ENCODE peak calls at places on chromosomes 3 and 15, in five cellular contexts. X, V, P, E and L are unnamed samples. For H3K27me3 and H3K36me3, the result is how much of the 10 kb centered on the place peaks cover.

GRCh38 chr3:13275376-13276005 is 144.6 kb downstream of the NUP210 start:
- DNase-seq in X (no peak), V (no peak), P (no peak), E (no peak), L (no peak)

GRCh38 chr3:185658504-185658912 is 72.4 kb downstream of the SENP2 start:
- DNase-seq in X (peak), V (no peak), P (no peak), E (no peak), L (peak)

GRCh38 chr3:195388380-195388779 is 54.4 kb downstream of the ACAP2 start:
- DNase-seq in X (no peak), V (no peak), P (no peak), E (no peak), L (no peak)

GRCh38 chr3:42501681-42502428 is 588 bp upstream of the VIPR1 start:
- DNase-seq in X (peak), V (peak), P (peak), E (peak), L (no peak)

GRCh38 chr15:44545934-44546802 is 9.2 kb downstream of the EIF3J start:
- DNase-seq in X (peak), V (peak), P (peak), E (no peak), L (no peak)

GRCh38 chr15:79644091-79644490 is 212.0 kb downstream of the MINAR1 start:
- DNase-seq in X (peak), V (no peak), P (no peak), E (no peak), L (no peak)

GRCh38 chr3:52777959-52778805 is 783 bp downstream of the ITIH1 start:
- DNase-seq in X (no peak), V (no peak), P (no peak), E (no peak), L (no peak)

GRCh38 chr3:152244156-152244888 is 24.4 kb upstream of the MBNL1 start:
- DNase-seq in X (no peak), V (no peak), P (no peak), E (no peak), L (no peak)

GRCh38 chr15:49380912-49381311 is 42.1 kb upstream of the FGF7 start:
- DNase-seq in X (no peak), V (peak), P (no peak), E (no peak), L (no peak)

GRCh38 chr3:136378011-136378410 is 127.9 kb downstream of the PCCB start:
- DNase-seq in X (no peak), V (no peak), P (peak), E (no peak), L (no peak)

DNA sequence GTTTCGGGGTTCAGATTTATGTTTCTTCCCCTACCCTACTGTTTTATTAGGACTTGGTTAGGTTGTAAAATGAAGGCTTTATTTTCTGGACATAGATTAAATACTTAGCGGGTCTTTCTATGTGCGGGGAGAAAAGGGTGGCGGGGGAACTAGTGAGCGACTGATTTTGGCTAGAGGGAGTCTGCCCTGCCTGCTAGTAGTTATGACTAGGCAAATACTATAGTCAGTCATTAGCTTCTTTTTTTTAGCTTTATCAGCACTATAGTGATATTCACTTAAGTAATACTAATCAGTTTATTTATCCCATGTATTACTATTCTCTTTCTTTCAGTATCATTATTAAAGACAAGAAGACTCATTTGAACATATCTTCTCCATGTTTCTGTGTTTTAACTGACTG is 3.7 kb downstream of the CADM2 start:
- DNase-seq in X (no peak), V (no peak), P (no peak), E (peak), L (no peak)
- H3K27me3 ChIP-seq in X (under half), V (under half), P (under half), E (under half), L (under half)

GRCh38 chr3:134372405-134373277 is 1.6 kb downstream of the AMOTL2 start:
- DNase-seq in X (no peak), V (no peak), P (no peak), E (no peak), L (no peak)
- H3K36me3 ChIP-seq in X (under half), V (under half), P (under half), E (half or more), L (half or more)

DNA sequence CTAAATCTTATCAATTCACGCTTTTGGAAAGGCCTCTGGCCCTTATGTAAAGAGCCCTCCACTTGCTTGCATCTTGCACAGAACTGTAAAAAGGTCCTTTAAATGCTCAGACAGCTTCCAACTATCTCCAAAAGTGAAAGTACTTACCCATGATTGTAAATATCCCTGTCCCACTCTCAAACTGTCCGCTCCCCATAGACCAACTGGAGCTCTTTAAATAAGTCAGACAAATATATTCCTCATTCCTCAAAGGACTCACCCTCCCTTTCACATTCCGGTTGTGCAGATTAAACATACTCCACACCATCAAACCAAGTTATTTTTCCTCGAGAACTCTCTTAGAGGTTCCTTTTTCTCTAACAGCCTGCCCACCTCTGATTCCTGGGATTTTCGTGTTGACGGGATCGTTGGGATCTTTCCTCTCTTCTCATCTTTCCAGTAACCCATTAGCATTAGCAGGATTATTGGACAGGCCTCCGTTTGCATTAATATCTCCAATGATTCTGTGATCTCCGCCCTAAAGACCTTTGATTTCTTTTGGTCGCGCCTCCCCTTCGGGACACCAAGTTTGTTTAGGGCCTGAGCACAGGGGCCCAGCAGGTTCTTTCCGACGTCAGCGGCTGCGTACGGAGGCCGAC is 784 bp downstream of the GOLGB1 start:
- DNase-seq in X (peak), V (peak), P (no peak), E (peak), L (no peak)
- H3K27me3 ChIP-seq in X (under half), V (under half), P (under half), E (under half), L (under half)

GRCh38 chr3:179591313-179591712 is 13.1 kb downstream of the MRPL47 start:
- DNase-seq in X (peak), V (no peak), P (no peak), E (no peak), L (no peak)

GRCh38 chr3:179590669-179591068 is 13.8 kb downstream of the MRPL47 start:
- DNase-seq in X (no peak), V (no peak), P (no peak), E (no peak), L (no peak)

DNA sequence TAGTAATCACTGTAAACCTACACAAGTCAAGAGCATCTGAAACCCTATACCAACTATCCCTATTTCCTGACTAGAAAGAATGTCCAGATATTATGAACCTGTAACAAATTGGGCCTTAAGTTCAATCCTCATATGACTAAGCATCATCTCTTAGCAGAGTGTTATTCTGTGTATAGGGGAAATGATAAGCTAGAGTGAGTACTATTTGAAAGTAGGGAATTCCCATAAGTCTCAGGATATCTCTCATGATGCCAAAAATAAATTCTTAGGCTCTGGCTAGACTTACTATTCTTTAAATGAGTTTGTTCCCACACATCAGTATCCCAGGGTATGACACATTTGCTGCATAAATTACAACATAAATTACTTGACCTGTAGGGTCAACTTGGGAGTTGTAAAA is 15.3 kb downstream of the MRPL47 start:
- DNase-seq in X (no peak), V (no peak), P (no peak), E (no peak), L (no peak)
- H3K36me3 ChIP-seq in X (under half), V (half or more), P (half or more), E (half or more), L (under half)

DNA sequence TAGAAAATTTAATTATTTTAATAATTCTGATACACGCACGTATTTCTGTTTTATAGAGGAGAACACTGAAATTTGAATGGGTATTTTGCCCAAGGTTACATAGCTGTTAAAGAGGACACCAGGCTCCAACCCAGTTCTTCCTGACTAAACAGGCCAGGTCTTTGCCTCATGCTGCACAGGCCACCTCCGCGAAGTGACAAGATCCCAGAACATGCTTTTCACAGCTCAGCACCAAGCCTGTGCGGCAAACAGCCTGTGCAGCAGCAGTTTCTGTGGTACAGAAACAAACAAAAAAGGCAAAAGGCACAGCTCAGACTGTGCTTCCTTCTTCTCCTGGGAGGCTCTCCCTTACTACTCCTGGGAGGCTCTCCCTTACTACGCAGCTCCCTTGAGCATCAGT is 6.5 kb downstream of the FOXL2 start:
- DNase-seq in X (no peak), V (no peak), P (no peak), E (no peak), L (no peak)
- H3K27me3 ChIP-seq in X (half or more), V (half or more), P (half or more), E (under half), L (half or more)

GRCh38 chr15:70093070-70093469 is 4.6 kb downstream of the TLE3 start:
- DNase-seq in X (no peak), V (no peak), P (no peak), E (peak), L (no peak)

GRCh38 chr15:70093481-70094309 is 4.0 kb downstream of the TLE3 start:
- DNase-seq in X (no peak), V (peak), P (no peak), E (no peak), L (no peak)

GRCh38 chr15:70090436-70091291 is 7.1 kb downstream of the TLE3 start:
- DNase-seq in X (no peak), V (peak), P (no peak), E (no peak), L (no peak)

GRCh38 chr15:70092462-70092850 is 5.3 kb downstream of the TLE3 start:
- DNase-seq in X (no peak), V (no peak), P (no peak), E (no peak), L (no peak)

DNA sequence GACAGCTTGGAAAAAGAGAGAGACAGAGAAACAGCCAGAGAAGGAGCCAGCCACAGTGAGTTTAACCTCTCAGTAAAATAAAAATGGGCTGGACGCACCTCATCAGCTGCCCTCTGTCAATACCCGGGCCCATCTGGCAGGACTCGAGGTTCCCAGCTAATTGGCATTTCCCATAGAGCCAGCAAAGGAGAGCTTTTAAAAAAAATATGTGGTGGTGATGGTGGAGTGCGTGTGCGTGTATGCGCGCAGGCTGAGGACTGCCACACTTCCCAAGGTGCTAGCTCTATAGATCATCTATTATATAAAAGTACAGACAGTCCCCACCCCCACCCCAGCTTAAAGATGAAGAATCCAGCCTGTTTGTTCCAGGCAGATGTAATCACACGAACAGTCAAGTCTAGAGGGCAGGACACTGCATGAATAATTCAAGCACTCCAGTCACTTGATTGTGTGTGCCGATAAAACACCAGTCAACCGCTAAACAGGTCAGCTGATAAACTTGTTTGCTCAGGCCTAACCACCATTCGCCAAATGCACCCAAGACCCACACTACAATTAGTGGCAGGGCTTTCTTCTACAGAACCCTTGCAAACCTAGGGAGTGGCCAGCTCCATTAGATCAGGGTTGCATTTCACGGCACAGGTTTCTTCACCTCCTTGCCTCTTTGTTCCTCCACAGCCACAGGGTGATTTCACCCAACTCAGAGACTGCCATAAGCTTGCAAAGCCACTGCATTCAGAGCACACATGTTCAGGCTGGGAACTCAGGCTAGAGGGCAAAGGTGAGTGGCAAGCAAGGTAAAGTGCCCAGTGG is 5.9 kb downstream of the TLE3 start:
- DNase-seq in X (no peak), V (no peak), P (peak), E (peak), L (peak)
- H3K36me3 ChIP-seq in X (under half), V (under half), P (half or more), E (half or more), L (under half)

GRCh38 chr15:63513271-63513670 is 8.9 kb downstream of the USP3 start:
- DNase-seq in X (no peak), V (no peak), P (no peak), E (no peak), L (no peak)
- H3K27me3 ChIP-seq in X (under half), V (under half), P (under half), E (under half), L (under half)

DNA sequence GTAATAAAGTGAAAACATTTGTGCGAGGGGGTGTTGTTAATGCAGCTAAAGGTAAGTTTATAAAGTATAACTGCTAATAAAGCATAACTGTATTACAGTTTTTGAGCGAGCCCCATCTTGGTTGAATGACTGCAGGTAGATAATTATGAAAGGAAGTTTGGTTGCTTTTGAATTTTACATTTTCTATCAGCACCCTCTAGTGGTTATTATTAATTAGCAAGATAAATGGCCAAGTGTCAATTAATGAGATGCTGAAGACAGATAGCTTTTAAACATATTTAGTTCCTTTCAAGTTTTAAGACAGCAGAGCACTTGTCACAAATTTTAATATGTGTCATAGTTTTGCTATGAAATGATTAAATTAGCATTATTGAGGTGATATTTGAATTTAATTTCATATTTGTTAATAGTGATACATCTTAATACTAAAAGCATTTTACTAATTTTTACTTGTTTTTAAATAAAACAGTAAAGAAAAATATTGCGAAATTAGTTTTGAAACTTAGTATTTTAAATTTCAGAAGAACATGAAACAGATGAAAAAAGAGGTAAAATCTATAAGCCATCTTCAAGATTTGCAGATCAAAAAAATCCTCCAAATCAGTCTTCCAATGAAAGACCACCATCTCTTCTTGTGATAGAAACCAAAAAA is 15.1 kb downstream of the U2SURP start:
- DNase-seq in X (no peak), V (peak), P (no peak), E (no peak), L (no peak)
- H3K36me3 ChIP-seq in X (under half), V (under half), P (half or more), E (half or more), L (under half)

GRCh38 chr3:123446210-123446609 is 2.7 kb downstream of the ADCY5 start:
- DNase-seq in X (no peak), V (no peak), P (no peak), E (no peak), L (no peak)
- H3K27me3 ChIP-seq in X (half or more), V (under half), P (half or more), E (under half), L (half or more)